ENCODE peak calls at places on chromosomes 7 and 10, in five cellular contexts. One of them, this sample, is unnamed.
A peak's percentile ranks its signal among the peaks of the same experiment; 100 is the strongest.

GRCh38 chr7:99648843-99649242 is 31.0 kb downstream of the CYP3A5 start:
- DNase-seq in adrenal gland: no peak
- DNase-seq in lower leg skin: no peak
- DNase-seq in heart left ventricle: no peak
- DNase-seq in IMR-90: no peak
- DNase-seq in this sample: no peak

GRCh38 chr10:58307676-58308075 is 27.1 kb upstream of the UBE2D1 start:
- DNase-seq in adrenal gland: no peak
- DNase-seq in lower leg skin: no peak
- DNase-seq in heart left ventricle: no peak
- DNase-seq in IMR-90: no peak
- DNase-seq in this sample: no peak

GRCh38 chr7:118304100-118304499 is 79.6 kb downstream of the ANKRD7 start:
- DNase-seq in heart left ventricle: no peak
- DNase-seq in adrenal gland: no peak
- DNase-seq in IMR-90: no peak
- DNase-seq in lower leg skin: no peak
- DNase-seq in this sample: no peak

GRCh38 chr7:135761751-135762488 is 13.3 kb upstream of the FAM180A start:
- DNase-seq in IMR-90: peak; percentile 59
- DNase-seq in heart left ventricle: no peak
- DNase-seq in lower leg skin: no peak
- DNase-seq in adrenal gland: no peak
- DNase-seq in this sample: no peak

GRCh38 chr10:32955790-32956189 is 2.2 kb downstream of the ITGB1 start:
- DNase-seq in adrenal gland: no peak
- DNase-seq in IMR-90: no peak
- DNase-seq in heart left ventricle: no peak
- DNase-seq in lower leg skin: no peak
- DNase-seq in this sample: no peak

GRCh38 chr10:86030312-86030711 is 336.3 kb downstream of the GRID1 start:
- DNase-seq in adrenal gland: no peak
- DNase-seq in IMR-90: no peak
- DNase-seq in heart left ventricle: no peak
- DNase-seq in lower leg skin: no peak
- DNase-seq in this sample: no peak

GRCh38 chr10:81026597-81026996 is 488.9 kb downstream of the SH2D4B start:
- DNase-seq in IMR-90: no peak
- DNase-seq in adrenal gland: no peak
- DNase-seq in heart left ventricle: no peak
- DNase-seq in lower leg skin: no peak
- DNase-seq in this sample: no peak

GRCh38 chr10:17206210-17206709 is 4.8 kb upstream of the TRDMT1 start:
- DNase-seq in heart left ventricle: no peak
- DNase-seq in IMR-90: peak; percentile 93
- DNase-seq in lower leg skin: no peak
- DNase-seq in adrenal gland: no peak
- DNase-seq in this sample: no peak

GRCh38 chr7:44386139-44386913 is 60.9 kb upstream of the CAMK2B start:
- DNase-seq in heart left ventricle: no peak
- DNase-seq in adrenal gland: no peak
- DNase-seq in IMR-90: peak; percentile 24
- DNase-seq in lower leg skin: peak; percentile 12
- DNase-seq in this sample: peak; percentile 29

GRCh38 chr7:129862672-129863071 is 90.1 kb downstream of the UBE2H start:
- DNase-seq in adrenal gland: no peak
- DNase-seq in lower leg skin: no peak
- DNase-seq in IMR-90: no peak
- DNase-seq in heart left ventricle: peak; percentile 46
- DNase-seq in this sample: no peak

GRCh38 chr10:132458071-132458594 is 61.1 kb downstream of the PWWP2B start:
- DNase-seq in lower leg skin: no peak
- DNase-seq in adrenal gland: no peak
- DNase-seq in IMR-90: no peak
- DNase-seq in heart left ventricle: no peak
- DNase-seq in this sample: no peak

DNA sequence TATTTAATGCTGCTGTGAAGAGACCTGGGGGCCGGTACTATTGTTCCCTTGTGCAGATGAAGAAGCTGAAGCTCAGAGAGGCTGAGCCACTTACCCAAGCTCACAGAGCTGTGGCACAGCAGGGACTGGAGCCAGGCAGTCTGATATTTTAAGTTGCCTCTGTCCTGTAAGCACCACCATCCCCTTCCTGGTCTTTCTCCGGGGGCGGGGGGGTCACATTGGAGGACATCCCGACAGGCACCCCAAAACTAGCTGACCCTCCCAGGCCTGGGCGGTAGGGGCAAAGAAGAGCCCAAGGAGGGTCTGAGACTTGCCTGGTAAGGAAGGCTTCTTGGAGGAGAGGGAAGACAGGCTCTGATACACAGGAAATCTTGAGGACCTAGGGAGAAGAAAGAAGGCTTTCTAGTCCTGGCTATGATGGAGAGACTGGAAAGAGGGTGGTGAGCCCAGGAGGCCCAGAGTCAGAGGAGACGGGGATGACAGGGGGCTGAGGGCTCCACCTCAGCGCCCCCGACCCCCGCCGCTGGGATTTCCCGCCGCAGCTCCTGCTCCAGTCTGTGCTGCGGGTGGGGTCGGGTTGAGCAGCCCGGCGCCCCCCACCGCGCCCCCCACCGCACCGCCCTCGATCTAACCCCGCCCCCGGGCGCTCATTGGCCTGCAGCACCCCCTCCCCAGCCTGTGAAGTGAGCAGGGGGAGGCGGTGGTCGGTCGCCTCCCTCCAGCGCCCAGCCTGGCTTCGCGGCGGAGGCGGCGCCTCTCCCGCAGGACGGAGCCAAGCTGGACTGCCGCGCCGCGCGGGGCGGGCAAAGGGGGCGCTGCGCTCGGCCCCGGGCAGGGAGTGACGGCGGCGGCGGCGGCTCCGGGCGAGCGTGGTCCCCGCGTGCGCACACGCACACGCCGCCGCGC is at the start of gene ADCYAP1R1:
- DNase-seq in IMR-90: no peak
- DNase-seq in adrenal gland: no peak
- DNase-seq in heart left ventricle: peak; percentile 44
- DNase-seq in lower leg skin: no peak
- DNase-seq in this sample: peak; percentile 69
- TF ChIP-seq POLR2A in IMR-90: no peak
- TF ChIP-seq POLR2A in adrenal gland: no peak
- TF ChIP-seq POLR2A in heart left ventricle: no peak
- TF ChIP-seq POLR2A in lower leg skin: no peak
- TF ChIP-seq POLR2A in this sample: no peak

GRCh38 chr10:6089334-6090219 is 743 bp downstream of the RBM17 start:
- DNase-seq in adrenal gland: peak; percentile 15
- DNase-seq in IMR-90: no peak
- DNase-seq in heart left ventricle: peak; percentile 29
- DNase-seq in lower leg skin: no peak
- DNase-seq in this sample: peak; percentile 40

GRCh38 chr10:6091630-6092029 is 2.8 kb downstream of the RBM17 start:
- DNase-seq in IMR-90: no peak
- DNase-seq in lower leg skin: no peak
- DNase-seq in adrenal gland: no peak
- DNase-seq in heart left ventricle: peak; percentile 36
- DNase-seq in this sample: no peak

GRCh38 chr10:6086375-6087233 is 2.2 kb upstream of the RBM17 start:
- DNase-seq in heart left ventricle: peak; percentile 87
- DNase-seq in lower leg skin: peak; percentile 91
- DNase-seq in IMR-90: peak; percentile 85
- DNase-seq in adrenal gland: peak; percentile 95
- DNase-seq in this sample: peak; percentile 95

GRCh38 chr10:6092731-6093130 is 3.9 kb downstream of the RBM17 start:
- DNase-seq in heart left ventricle: no peak
- DNase-seq in lower leg skin: no peak
- DNase-seq in IMR-90: no peak
- DNase-seq in adrenal gland: no peak
- DNase-seq in this sample: no peak

DNA sequence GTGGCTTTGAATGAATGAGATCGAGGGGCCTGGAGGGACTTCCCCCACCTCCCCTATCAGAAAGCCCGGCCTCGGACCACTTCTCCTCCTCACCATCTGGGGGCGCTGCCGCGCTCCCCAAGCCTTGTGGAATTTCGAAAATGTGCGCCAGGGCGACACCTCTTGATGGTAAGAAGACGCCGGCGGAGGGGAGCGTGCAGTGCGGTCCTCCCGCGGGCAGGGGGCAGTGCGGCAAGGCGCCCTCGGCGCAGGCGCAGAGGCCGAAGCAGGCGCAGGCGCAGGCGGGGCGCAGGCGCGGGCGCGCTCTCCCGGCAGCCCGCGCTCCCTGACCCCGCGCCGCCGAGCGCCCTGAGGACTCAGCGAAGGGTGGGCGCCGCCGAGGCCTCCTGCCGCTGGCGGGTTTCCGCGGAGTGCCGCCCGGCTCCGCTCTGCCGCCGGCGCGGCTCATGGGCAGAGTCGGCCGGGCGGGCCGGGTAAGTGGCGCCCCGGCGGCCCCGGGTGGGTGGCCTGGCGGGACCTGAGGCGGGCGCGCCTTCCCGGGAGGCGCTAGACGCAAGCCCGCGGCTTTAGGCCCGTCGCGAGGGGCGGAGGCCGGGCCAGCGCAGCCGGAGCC is at the start of gene RBM17:
- DNase-seq in adrenal gland: peak; percentile 99
- DNase-seq in heart left ventricle: peak; percentile 95
- DNase-seq in IMR-90: peak; percentile 97
- DNase-seq in lower leg skin: peak; percentile 95
- DNase-seq in this sample: peak; percentile 99
- TF ChIP-seq POLR2A in adrenal gland: peak; percentile 80
- TF ChIP-seq POLR2A in heart left ventricle: peak; percentile 73
- TF ChIP-seq POLR2A in IMR-90: peak; percentile 50
- TF ChIP-seq POLR2A in lower leg skin: peak; percentile 12
- TF ChIP-seq POLR2A in this sample: no peak

DNA sequence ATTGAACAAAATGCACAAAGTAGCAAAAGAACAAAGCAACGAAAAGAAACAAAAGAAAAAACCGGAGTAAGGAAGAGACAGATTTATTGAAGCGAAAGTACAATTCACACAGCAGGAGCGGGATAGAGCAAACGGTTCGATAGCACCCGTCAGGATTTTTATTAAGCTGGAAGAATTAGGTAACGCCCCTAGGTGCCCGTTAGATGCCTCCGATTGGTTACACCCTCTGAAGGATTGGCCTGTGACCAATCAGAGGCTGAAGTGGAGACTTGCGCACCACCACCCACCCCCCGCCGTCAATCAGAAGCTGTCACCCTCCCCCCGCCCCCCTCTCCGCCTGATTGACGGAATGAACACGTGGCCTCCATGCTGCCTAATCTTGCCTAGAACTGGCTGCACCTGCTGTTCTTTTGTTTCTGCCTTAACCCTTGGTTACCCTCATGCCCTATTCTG is 16.8 kb downstream of the OCM2 start:
- DNase-seq in adrenal gland: no peak
- DNase-seq in heart left ventricle: no peak
- DNase-seq in IMR-90: no peak
- DNase-seq in lower leg skin: no peak
- DNase-seq in this sample: peak; percentile 75
- TF ChIP-seq POLR2A in adrenal gland: no peak
- TF ChIP-seq POLR2A in heart left ventricle: no peak
- TF ChIP-seq POLR2A in IMR-90: no peak
- TF ChIP-seq POLR2A in lower leg skin: no peak
- TF ChIP-seq POLR2A in this sample: no peak

GRCh38 chr7:22856437-22856836 is 33.8 kb upstream of the TOMM7 start:
- DNase-seq in lower leg skin: no peak
- DNase-seq in heart left ventricle: no peak
- DNase-seq in IMR-90: no peak
- DNase-seq in adrenal gland: no peak
- DNase-seq in this sample: no peak

GRCh38 chr7:22855049-22855392 is 32.4 kb upstream of the TOMM7 start:
- DNase-seq in adrenal gland: no peak
- DNase-seq in IMR-90: no peak
- DNase-seq in lower leg skin: no peak
- DNase-seq in heart left ventricle: no peak
- DNase-seq in this sample: no peak

GRCh38 chr7:22853138-22853537 is 30.5 kb upstream of the TOMM7 start:
- DNase-seq in lower leg skin: no peak
- DNase-seq in heart left ventricle: no peak
- DNase-seq in adrenal gland: no peak
- DNase-seq in IMR-90: no peak
- DNase-seq in this sample: no peak

GRCh38 chr7:22853674-22854157 is 31.1 kb upstream of the TOMM7 start:
- DNase-seq in heart left ventricle: no peak
- DNase-seq in IMR-90: no peak
- DNase-seq in lower leg skin: peak; percentile 41
- DNase-seq in adrenal gland: no peak
- DNase-seq in this sample: peak; percentile 45

DNA sequence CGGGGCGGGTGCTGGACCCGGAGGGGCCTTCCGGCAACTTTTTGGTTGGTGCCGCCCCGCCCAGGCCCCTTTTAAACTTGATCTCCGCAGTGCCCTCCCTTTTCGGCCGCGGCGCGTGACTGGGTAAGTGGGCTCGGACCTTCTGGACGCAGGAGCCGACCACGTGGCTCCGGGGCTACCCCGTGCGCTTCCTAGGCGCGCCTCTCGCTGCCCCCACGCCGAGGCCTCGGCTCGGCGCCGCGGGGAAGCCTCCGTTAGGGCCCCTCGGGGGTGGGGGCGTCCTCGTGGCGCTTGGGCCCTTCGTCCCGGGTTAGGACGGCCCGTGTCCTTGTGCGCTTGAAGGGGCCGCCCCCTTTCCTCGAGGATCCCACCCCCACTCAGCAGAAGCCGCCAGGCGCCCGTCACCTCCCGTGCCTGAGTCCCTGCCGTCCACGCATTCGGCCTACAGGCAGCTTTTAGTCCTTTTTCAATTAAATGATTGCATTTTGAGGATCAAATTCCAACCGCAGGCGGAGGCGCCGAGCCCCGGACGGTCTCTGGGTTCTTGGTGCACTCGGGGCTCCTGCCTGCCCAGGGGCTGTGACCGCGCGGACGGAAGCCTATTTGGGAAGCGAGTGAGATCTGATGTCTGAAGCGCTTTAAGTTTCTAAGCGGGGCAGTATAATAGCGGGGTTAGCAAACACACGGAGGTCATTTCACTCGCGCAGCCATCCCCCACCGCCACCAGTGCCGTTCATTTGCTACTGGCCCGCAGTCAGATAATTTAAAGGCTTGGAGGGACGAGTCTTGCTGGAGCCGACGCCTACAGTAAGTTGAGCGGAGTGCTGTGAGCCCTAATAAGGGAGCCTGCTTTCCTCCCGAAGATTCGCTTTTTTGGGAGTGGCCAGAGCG is 31.8 kb upstream of the TOMM7 start:
- DNase-seq in heart left ventricle: peak; percentile 91
- DNase-seq in IMR-90: peak; percentile 89
- DNase-seq in adrenal gland: peak; percentile 86
- DNase-seq in lower leg skin: peak; percentile 86
- DNase-seq in this sample: peak; percentile 87
- TF ChIP-seq POLR2A in heart left ventricle: peak; percentile 74
- TF ChIP-seq POLR2A in IMR-90: peak; percentile 91
- TF ChIP-seq POLR2A in adrenal gland: peak; percentile 51
- TF ChIP-seq POLR2A in lower leg skin: no peak
- TF ChIP-seq POLR2A in this sample: no peak